ENCODE peak calls at places on chromosomes 5 and 9, in four cellular contexts. One of them, this sample, is unnamed.

GRCh38 chr5:115829913-115830312 is 11.5 kb downstream of the ATG12 start:
- DNase-seq in brain microvascular endothelial cell: no peak
- DNase-seq in GM20000: no peak
- DNase-seq in osteoblast: no peak
- DNase-seq in this sample: no peak

GRCh38 chr5:148858106-148858505 is 31.7 kb downstream of the ADRB2 start:
- DNase-seq in GM20000: no peak
- DNase-seq in osteoblast: no peak
- DNase-seq in brain microvascular endothelial cell: peak; percentile 54
- DNase-seq in this sample: no peak

GRCh38 chr9:99118782-99119466 is 14.0 kb downstream of the TGFBR1 start:
- DNase-seq in brain microvascular endothelial cell: no peak
- DNase-seq in osteoblast: no peak
- DNase-seq in GM20000: peak; percentile 51
- DNase-seq in this sample: peak; percentile 52

GRCh38 chr5:13143630-13144029 is 800.9 kb downstream of the DNAH5 start:
- DNase-seq in GM20000: no peak
- DNase-seq in brain microvascular endothelial cell: no peak
- DNase-seq in osteoblast: peak; percentile 3
- DNase-seq in this sample: no peak

GRCh38 chr5:76710991-76711390 is 4.9 kb upstream of the F2R start:
- DNase-seq in GM20000: peak; percentile 22
- DNase-seq in brain microvascular endothelial cell: no peak
- DNase-seq in osteoblast: peak; percentile 79
- DNase-seq in this sample: no peak

GRCh38 chr9:70061776-70062175 is 18.1 kb downstream of the MAMDC2 start:
- DNase-seq in GM20000: no peak
- DNase-seq in brain microvascular endothelial cell: no peak
- DNase-seq in osteoblast: peak; percentile 13
- DNase-seq in this sample: no peak

GRCh38 chr5:122352331-122352730 is 40.3 kb downstream of the SNCAIP start:
- DNase-seq in brain microvascular endothelial cell: no peak
- DNase-seq in GM20000: no peak
- DNase-seq in osteoblast: no peak
- DNase-seq in this sample: no peak

GRCh38 chr9:138111607-138112006 is 234.0 kb downstream of the CACNA1B start:
- DNase-seq in brain microvascular endothelial cell: no peak
- DNase-seq in GM20000: no peak
- DNase-seq in osteoblast: no peak
- DNase-seq in this sample: no peak

GRCh38 chr5:82694886-82695285 is 382.3 kb downstream of the TMEM167A start:
- DNase-seq in brain microvascular endothelial cell: no peak
- DNase-seq in osteoblast: no peak
- DNase-seq in GM20000: no peak
- DNase-seq in this sample: no peak

GRCh38 chr9:72150653-72151052 is 1.4 kb downstream of the GDA start:
- DNase-seq in GM20000: no peak
- DNase-seq in brain microvascular endothelial cell: no peak
- DNase-seq in osteoblast: no peak
- DNase-seq in this sample: no peak

GRCh38 chr9:27203783-27204182 is 93.2 kb downstream of the EQTN start:
- DNase-seq in brain microvascular endothelial cell: no peak
- DNase-seq in osteoblast: no peak
- DNase-seq in GM20000: no peak
- DNase-seq in this sample: no peak

GRCh38 chr9:104927912-104928740 is at the start of gene ABCA1:
- DNase-seq in osteoblast: peak; percentile 95
- DNase-seq in GM20000: peak; percentile 64
- DNase-seq in brain microvascular endothelial cell: peak; percentile 97
- DNase-seq in this sample: peak; percentile 96

GRCh38 chr5:674630-675011 is 18.5 kb downstream of the TPPP start:
- DNase-seq in brain microvascular endothelial cell: no peak
- DNase-seq in osteoblast: peak; percentile 90
- DNase-seq in GM20000: no peak
- DNase-seq in this sample: no peak

GRCh38 chr9:129938291-129938979 is 103.2 kb downstream of the USP20 start:
- DNase-seq in GM20000: no peak
- DNase-seq in osteoblast: peak; percentile 93
- DNase-seq in brain microvascular endothelial cell: peak; percentile 45
- DNase-seq in this sample: no peak

GRCh38 chr5:61951295-61951694 is 354.7 kb upstream of the KIF2A start:
- DNase-seq in GM20000: no peak
- DNase-seq in osteoblast: no peak
- DNase-seq in brain microvascular endothelial cell: no peak
- DNase-seq in this sample: no peak

GRCh38 chr5:17396247-17396646 is 101.8 kb upstream of the TAF11L2 start:
- DNase-seq in brain microvascular endothelial cell: no peak
- DNase-seq in osteoblast: peak; percentile 84
- DNase-seq in GM20000: no peak
- DNase-seq in this sample: no peak

GRCh38 chr5:177233206-177233605 is 70.3 kb downstream of the RAB24 start:
- DNase-seq in osteoblast: no peak
- DNase-seq in GM20000: no peak
- DNase-seq in brain microvascular endothelial cell: no peak
- DNase-seq in this sample: no peak

GRCh38 chr9:97978706-97979105 is 4.4 kb upstream of the ANP32B start:
- DNase-seq in osteoblast: no peak
- DNase-seq in GM20000: no peak
- DNase-seq in brain microvascular endothelial cell: no peak
- DNase-seq in this sample: no peak

GRCh38 chr9:86503926-86504325 is 149.7 kb upstream of the TUT7 start:
- DNase-seq in osteoblast: no peak
- DNase-seq in GM20000: no peak
- DNase-seq in brain microvascular endothelial cell: no peak
- DNase-seq in this sample: no peak

GRCh38 chr9:96418074-96418919 is at the start of gene ZNF367:
- DNase-seq in brain microvascular endothelial cell: peak; percentile 96
- DNase-seq in osteoblast: peak; percentile 100
- DNase-seq in GM20000: peak; percentile 97
- DNase-seq in this sample: peak; percentile 91

GRCh38 chr9:97510797-97511761 is 9.6 kb downstream of the TMOD1 start:
- DNase-seq in osteoblast: peak; percentile 30
- DNase-seq in GM20000: peak; percentile 69
- DNase-seq in brain microvascular endothelial cell: peak; percentile 76
- DNase-seq in this sample: no peak

GRCh38 chr5:136011427-136012001 is 17.3 kb upstream of the TGFBI start:
- DNase-seq in brain microvascular endothelial cell: peak; percentile 62
- DNase-seq in GM20000: no peak
- DNase-seq in osteoblast: no peak
- DNase-seq in this sample: no peak

GRCh38 chr9:18678846-18679245 is 204.9 kb downstream of the ADAMTSL1 start:
- DNase-seq in brain microvascular endothelial cell: no peak
- DNase-seq in GM20000: no peak
- DNase-seq in osteoblast: no peak
- DNase-seq in this sample: no peak

GRCh38 chr5:62460578-62460983 is 48.0 kb downstream of the IPO11 start:
- DNase-seq in osteoblast: no peak
- DNase-seq in brain microvascular endothelial cell: peak; percentile 25
- DNase-seq in GM20000: peak; percentile 38
- DNase-seq in this sample: no peak

GRCh38 chr9:94207781-94208180 is 51.3 kb upstream of the ZNF169 start:
- DNase-seq in GM20000: no peak
- DNase-seq in brain microvascular endothelial cell: no peak
- DNase-seq in osteoblast: no peak
- DNase-seq in this sample: no peak

GRCh38 chr9:97930972-97931371 is 7.0 kb downstream of the HEMGN start:
- DNase-seq in brain microvascular endothelial cell: no peak
- DNase-seq in GM20000: no peak
- DNase-seq in osteoblast: no peak
- DNase-seq in this sample: no peak

GRCh38 chr5:55471468-55471867 is 63.3 kb downstream of the PLPP1 start:
- DNase-seq in osteoblast: no peak
- DNase-seq in GM20000: no peak
- DNase-seq in brain microvascular endothelial cell: no peak
- DNase-seq in this sample: no peak

GRCh38 chr9:98094316-98094715 is 24.7 kb downstream of the TRIM14 start:
- DNase-seq in GM20000: no peak
- DNase-seq in osteoblast: no peak
- DNase-seq in brain microvascular endothelial cell: no peak
- DNase-seq in this sample: no peak

GRCh38 chr9:125393426-125393825 is 131.8 kb downstream of the GAPVD1 start:
- DNase-seq in brain microvascular endothelial cell: peak; percentile 6
- DNase-seq in GM20000: no peak
- DNase-seq in osteoblast: peak; percentile 87
- DNase-seq in this sample: no peak

GRCh38 chr9:115353681-115354080 is 235.7 kb upstream of the TNC start:
- DNase-seq in GM20000: no peak
- DNase-seq in brain microvascular endothelial cell: no peak
- DNase-seq in osteoblast: no peak
- DNase-seq in this sample: no peak

GRCh38 chr9:134375430-134376385 is 49.5 kb downstream of the RXRA start:
- DNase-seq in osteoblast: peak; percentile 96
- DNase-seq in brain microvascular endothelial cell: peak; percentile 27
- DNase-seq in GM20000: no peak
- DNase-seq in this sample: no peak

GRCh38 chr5:154101184-154101583 is 62.4 kb downstream of the MFAP3 start:
- DNase-seq in osteoblast: no peak
- DNase-seq in GM20000: no peak
- DNase-seq in brain microvascular endothelial cell: no peak
- DNase-seq in this sample: no peak

GRCh38 chr5:160363122-160363521 is 7.3 kb downstream of the C1QTNF2 start:
- DNase-seq in brain microvascular endothelial cell: no peak
- DNase-seq in osteoblast: no peak
- DNase-seq in GM20000: no peak
- DNase-seq in this sample: no peak

GRCh38 chr5:169667896-169668674 is 31.0 kb downstream of the DOCK2 start:
- DNase-seq in osteoblast: no peak
- DNase-seq in GM20000: no peak
- DNase-seq in brain microvascular endothelial cell: no peak
- DNase-seq in this sample: no peak

GRCh38 chr5:91024727-91025126 is 358.4 kb downstream of the ARRDC3 start:
- DNase-seq in osteoblast: no peak
- DNase-seq in brain microvascular endothelial cell: no peak
- DNase-seq in GM20000: no peak
- DNase-seq in this sample: no peak

GRCh38 chr5:178236685-178237084 is 4.1 kb upstream of the PHYKPL start:
- DNase-seq in osteoblast: peak; percentile 1
- DNase-seq in brain microvascular endothelial cell: no peak
- DNase-seq in GM20000: no peak
- DNase-seq in this sample: no peak

GRCh38 chr5:89178576-89178975 is 295.6 kb upstream of the MEF2C start:
- DNase-seq in GM20000: no peak
- DNase-seq in osteoblast: no peak
- DNase-seq in brain microvascular endothelial cell: no peak
- DNase-seq in this sample: no peak

GRCh38 chr9:135504262-135505229 is 4.1 kb downstream of the MRPS2 start:
- DNase-seq in GM20000: peak; percentile 79
- DNase-seq in osteoblast: peak; percentile 98
- DNase-seq in brain microvascular endothelial cell: peak; percentile 57
- DNase-seq in this sample: peak; percentile 52

GRCh38 chr5:132753135-132753987 is 6.1 kb downstream of the CCNI2 start:
- DNase-seq in GM20000: no peak
- DNase-seq in brain microvascular endothelial cell: no peak
- DNase-seq in osteoblast: peak; percentile 86
- DNase-seq in this sample: no peak
- TF ChIP-seq CTCF in GM20000: no peak
- TF ChIP-seq CTCF in brain microvascular endothelial cell: peak; percentile 40
- TF ChIP-seq CTCF in osteoblast: peak; percentile 29
- TF ChIP-seq CTCF in this sample: no peak

GRCh38 chr9:101176384-101176783 is 147.9 kb downstream of the PLPPR1 start:
- DNase-seq in osteoblast: no peak
- DNase-seq in brain microvascular endothelial cell: no peak
- DNase-seq in GM20000: no peak
- DNase-seq in this sample: no peak
- TF ChIP-seq CTCF in osteoblast: no peak
- TF ChIP-seq CTCF in brain microvascular endothelial cell: no peak
- TF ChIP-seq CTCF in GM20000: no peak
- TF ChIP-seq CTCF in this sample: peak; percentile 15

GRCh38 chr5:94890907-94891306 is 272.4 kb downstream of the SLF1 start:
- DNase-seq in brain microvascular endothelial cell: no peak
- DNase-seq in GM20000: no peak
- DNase-seq in osteoblast: no peak
- DNase-seq in this sample: no peak

GRCh38 chr5:94888674-94889073 is 270.2 kb downstream of the SLF1 start:
- DNase-seq in GM20000: no peak
- DNase-seq in brain microvascular endothelial cell: no peak
- DNase-seq in osteoblast: no peak
- DNase-seq in this sample: no peak

GRCh38 chr5:94891565-94892362 is 273.3 kb downstream of the SLF1 start:
- DNase-seq in osteoblast: no peak
- DNase-seq in GM20000: no peak
- DNase-seq in brain microvascular endothelial cell: no peak
- DNase-seq in this sample: no peak

GRCh38 chr5:94893404-94894145 is 275.1 kb downstream of the SLF1 start:
- DNase-seq in GM20000: no peak
- DNase-seq in brain microvascular endothelial cell: no peak
- DNase-seq in osteoblast: no peak
- DNase-seq in this sample: no peak
- TF ChIP-seq CTCF in GM20000: no peak
- TF ChIP-seq CTCF in brain microvascular endothelial cell: peak; percentile 46
- TF ChIP-seq CTCF in osteoblast: peak; percentile 51
- TF ChIP-seq CTCF in this sample: no peak

GRCh38 chr9:87854563-87854962 is 28.1 kb upstream of the SPATA31E1 start:
- DNase-seq in osteoblast: no peak
- DNase-seq in GM20000: no peak
- DNase-seq in brain microvascular endothelial cell: no peak
- DNase-seq in this sample: no peak

GRCh38 chr9:87850405-87850804 is 32.3 kb upstream of the SPATA31E1 start:
- DNase-seq in GM20000: no peak
- DNase-seq in osteoblast: peak; percentile 88
- DNase-seq in brain microvascular endothelial cell: peak; percentile 14
- DNase-seq in this sample: no peak

GRCh38 chr9:87853289-87853688 is 29.4 kb upstream of the SPATA31E1 start:
- DNase-seq in GM20000: no peak
- DNase-seq in osteoblast: no peak
- DNase-seq in brain microvascular endothelial cell: no peak
- DNase-seq in this sample: no peak

GRCh38 chr9:87855061-87855460 is 27.6 kb upstream of the SPATA31E1 start:
- DNase-seq in GM20000: no peak
- DNase-seq in osteoblast: no peak
- DNase-seq in brain microvascular endothelial cell: no peak
- DNase-seq in this sample: no peak

DNA sequence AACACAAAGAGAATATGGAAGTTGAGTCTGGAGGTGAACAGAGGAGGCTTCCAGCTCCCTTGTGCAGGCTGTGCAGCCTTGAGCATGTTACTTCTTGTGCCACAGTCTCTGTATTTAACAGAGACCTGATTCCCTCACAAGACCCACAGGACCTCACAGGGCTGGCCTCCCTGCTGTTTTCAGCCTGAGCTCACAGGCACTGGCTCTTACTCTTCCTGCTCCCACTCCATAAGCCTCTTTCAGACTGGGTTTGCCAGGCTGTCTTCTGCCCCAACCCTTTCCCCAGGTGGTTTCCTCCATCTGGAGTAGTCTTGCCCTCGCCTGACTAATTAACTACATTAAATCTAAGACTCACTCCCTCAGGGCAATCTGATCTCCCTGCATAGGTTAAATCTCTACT is 28.8 kb upstream of the SPATA31E1 start:
- DNase-seq in brain microvascular endothelial cell: no peak
- DNase-seq in GM20000: no peak
- DNase-seq in osteoblast: no peak
- DNase-seq in this sample: no peak
- TF ChIP-seq CTCF in brain microvascular endothelial cell: no peak
- TF ChIP-seq CTCF in GM20000: no peak
- TF ChIP-seq CTCF in osteoblast: no peak
- TF ChIP-seq CTCF in this sample: no peak

This sample was measured in CD14-positive monocyte.